ENCODE peak calls at places on chromosomes 7 and 10, in seven cellular contexts. Y, T, D, N, J, U and C are unnamed samples.

GRCh38 chr7:36044096-36044892 is 108.8 kb upstream of the EEPD1 start:
- DNase-seq in N (no peak), D (no peak), Y (no peak), T (no peak), U (no peak), J (no peak), C (no peak)

GRCh38 chr10:452512-453504 is 236.7 kb downstream of the DIP2C start:
- DNase-seq in U (no peak), D (no peak), N (no peak), Y (no peak), T (no peak), J (no peak), C (no peak)

GRCh38 chr10:131187886-131188285 is 123.6 kb downstream of the TCERG1L start:
- DNase-seq in J (no peak), D (no peak), U (no peak), N (no peak), Y (no peak), T (no peak), C (no peak)

GRCh38 chr7:30422922-30423321 is 55.7 kb downstream of the NOD1 start:
- DNase-seq in T (no peak), D (peak), J (no peak), N (no peak), U (no peak), Y (no peak), C (no peak)

GRCh38 chr10:53361281-53361680 is 588.7 kb upstream of the MBL2 start:
- DNase-seq in Y (no peak), N (no peak), D (no peak), U (no peak), J (no peak), T (no peak), C (no peak)

GRCh38 chr7:130875265-130875741 is 141.3 kb upstream of the KLF14 start:
- DNase-seq in Y (peak), T (no peak), D (no peak), N (peak), J (peak), U (no peak), C (peak)

GRCh38 chr10:13099144-13099665 is 758 bp upstream of the OPTN start:
- DNase-seq in J (peak), D (no peak), T (peak), U (no peak), N (peak), Y (no peak), C (peak)

GRCh38 chr7:148447221-148447845 is 143.2 kb upstream of the C7orf33 start:
- DNase-seq in Y (no peak), T (no peak), J (no peak), U (no peak), N (no peak), D (no peak), C (no peak)

GRCh38 chr7:155456772-155457543 is 971 bp upstream of the EN2 start:
- DNase-seq in J (peak), T (no peak), N (peak), U (no peak), D (peak), Y (peak), C (peak)
- H3K4me3 ChIP-seq in J (peak), T (no peak), N (peak), U (peak), D (peak), Y (peak), C (peak)

DNA sequence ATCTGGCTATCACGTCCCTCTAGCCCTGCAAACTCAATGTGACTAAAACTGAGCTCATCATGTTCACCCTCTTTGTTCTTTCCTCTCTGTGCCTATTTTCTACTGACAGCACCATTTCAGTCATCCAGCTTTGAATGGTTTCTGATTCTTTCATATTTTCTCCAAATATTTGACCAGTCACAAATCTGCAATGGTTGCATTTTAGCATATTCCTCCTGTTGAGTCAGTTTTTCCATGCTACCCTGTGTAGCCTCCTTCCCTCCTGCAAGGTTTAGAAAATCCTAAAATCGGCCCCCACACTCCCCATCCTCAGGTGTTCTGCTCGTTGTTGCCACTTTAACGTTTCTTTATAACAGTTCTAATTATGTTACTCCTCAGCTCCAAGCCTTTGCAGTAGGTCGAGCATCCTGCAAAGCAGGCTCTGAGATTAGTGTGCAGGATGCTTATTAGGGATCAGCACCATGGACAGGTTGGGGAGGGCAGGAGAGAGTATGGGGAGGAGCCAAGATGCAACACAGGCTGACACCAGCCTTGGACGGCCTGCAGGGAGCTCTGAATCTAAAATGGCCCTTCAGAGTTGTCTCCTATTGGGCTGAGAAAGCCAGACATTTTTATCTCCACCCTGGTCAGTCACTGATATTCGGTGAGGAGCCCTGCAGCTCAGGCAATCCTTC is 531.0 kb upstream of the COBL start:
- DNase-seq in Y (peak), D (no peak), N (peak), J (no peak), T (no peak), U (no peak), C (peak)
- H3K4me3 ChIP-seq in Y (no peak), D (no peak), N (no peak), J (no peak), T (no peak), U (no peak), C (no peak)

GRCh38 chr7:151352512-151352911 is 10.9 kb downstream of the NUB1 start:
- DNase-seq in T (no peak), N (no peak), Y (no peak), J (no peak), U (no peak), D (no peak), C (no peak)

GRCh38 chr7:151349507-151349853 is 7.9 kb downstream of the NUB1 start:
- DNase-seq in J (no peak), U (no peak), N (no peak), Y (no peak), D (no peak), T (no peak), C (no peak)

GRCh38 chr7:151348970-151349369 is 7.4 kb downstream of the NUB1 start:
- DNase-seq in J (no peak), U (no peak), Y (no peak), T (no peak), N (no peak), D (no peak), C (no peak)

GRCh38 chr7:151351967-151352366 is 10.4 kb downstream of the NUB1 start:
- DNase-seq in D (no peak), J (no peak), U (no peak), N (no peak), Y (no peak), T (peak), C (no peak)

DNA sequence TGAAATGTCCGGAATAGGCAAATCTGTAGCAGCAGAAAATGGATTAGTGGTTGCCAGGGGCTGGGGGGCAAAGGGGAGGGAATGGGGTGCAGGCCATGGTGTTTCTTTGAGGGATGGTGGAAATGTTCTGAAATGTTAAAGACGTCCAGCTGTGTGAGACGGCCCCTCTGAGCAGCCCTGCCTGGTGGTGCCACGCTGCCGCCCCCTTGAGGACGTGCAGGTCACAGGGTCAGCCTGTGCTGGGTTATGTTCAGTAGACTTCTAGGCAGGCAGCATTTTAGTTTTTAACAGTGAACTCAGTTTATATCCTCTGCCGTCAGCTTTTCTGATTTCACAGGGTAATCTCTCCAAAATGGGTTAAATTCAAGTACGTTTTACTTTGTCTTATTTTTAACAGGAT is 9.4 kb downstream of the NUB1 start:
- DNase-seq in Y (peak), U (no peak), T (no peak), N (peak), D (no peak), J (no peak), C (peak)
- H3K4me3 ChIP-seq in Y (no peak), U (no peak), T (no peak), N (no peak), D (no peak), J (no peak), C (no peak)

GRCh38 chr7:7944619-7945282 is 23.8 kb upstream of the GLCCI1 start:
- DNase-seq in Y (no peak), N (peak), T (peak), J (no peak), U (no peak), D (no peak), C (no peak)
- H3K4me3 ChIP-seq in Y (no peak), N (no peak), T (peak), J (no peak), U (no peak), D (no peak), C (no peak)

DNA sequence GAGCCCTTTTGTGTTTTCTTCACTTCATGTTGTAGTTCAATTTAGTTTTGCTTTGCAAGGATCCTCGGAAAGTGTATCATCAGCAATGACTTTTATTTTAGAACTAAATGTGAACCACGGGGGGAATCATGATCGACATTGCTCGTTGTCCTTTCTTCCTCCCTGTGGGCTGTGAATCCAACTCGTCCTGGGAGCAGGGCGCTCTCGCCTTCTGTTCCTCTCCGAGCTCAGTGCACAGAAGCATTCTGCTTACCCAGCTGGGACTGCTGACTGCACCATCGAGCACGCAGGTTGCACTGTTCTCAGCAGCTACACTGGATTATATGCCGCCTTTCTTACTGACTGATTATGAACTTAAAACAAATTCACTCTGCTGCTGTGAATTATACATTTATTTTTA is 92.4 kb downstream of the PTPRE start:
- DNase-seq in D (no peak), J (no peak), Y (no peak), T (no peak), U (no peak), N (no peak), C (no peak)
- H3K4me3 ChIP-seq in D (no peak), J (no peak), Y (no peak), T (no peak), U (no peak), N (no peak), C (no peak)

DNA sequence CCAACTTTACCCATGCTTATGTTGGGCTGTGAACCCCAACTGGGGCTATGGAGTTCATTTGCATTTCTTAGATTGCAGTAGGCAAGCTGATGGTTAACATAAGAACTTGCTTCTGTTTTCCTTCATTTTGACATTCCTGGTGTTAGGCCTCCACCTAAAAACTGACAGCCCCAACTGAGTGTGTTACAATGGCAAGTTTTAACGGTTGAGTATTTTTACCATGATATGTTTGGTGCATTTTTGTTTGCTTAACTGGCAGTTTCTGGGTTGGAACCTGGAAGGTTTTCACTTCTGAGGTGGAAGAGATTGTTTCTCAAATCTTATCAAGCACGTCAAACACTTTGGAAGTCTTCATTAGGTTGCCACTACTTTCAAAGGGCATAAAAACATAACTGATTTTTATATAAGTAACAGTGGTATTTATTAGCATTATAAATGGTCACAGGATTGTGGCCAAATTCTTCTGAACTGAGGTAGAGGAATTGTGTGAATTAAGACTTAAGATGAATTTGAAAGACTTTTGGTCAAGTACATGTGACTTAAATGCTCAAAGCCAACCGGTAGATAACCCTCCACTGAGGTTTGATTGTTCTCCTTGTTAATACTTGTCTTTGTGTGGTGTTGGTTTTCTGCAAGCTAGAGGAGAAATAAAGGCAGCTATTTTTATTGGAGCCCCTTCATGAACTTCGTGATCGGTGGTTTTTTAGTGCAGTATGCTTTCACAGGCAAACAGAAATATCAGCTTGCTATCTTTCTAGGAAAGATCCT is 2.8 kb downstream of the BMI1 start:
- DNase-seq in J (no peak), D (no peak), T (no peak), U (no peak), N (no peak), Y (no peak), C (peak)
- H3K4me3 ChIP-seq in J (peak), D (no peak), T (peak), U (no peak), N (peak), Y (no peak), C (peak)